ENCODE peak calls at places on chromosomes 13 and 19, in eight cellular contexts. One of them, this sample, is unnamed.
A peak's percentile ranks its signal among the peaks of the same experiment; 100 is the strongest.

GRCh38 chr13:66534561-66534960 is 695.6 kb downstream of the PCDH9 start:
- DNase-seq in upper lobe of right lung: no peak
- DNase-seq in brain microvascular endothelial cell: peak; percentile 19
- DNase-seq in adrenal gland: no peak
- DNase-seq in CD8-positive, alpha-beta memory T cell: no peak
- DNase-seq in lung: no peak
- DNase-seq in AG04450: no peak
- DNase-seq in hepatocyte: no peak
- DNase-seq in this sample: no peak

GRCh38 chr13:23544668-23545067 is 25.5 kb upstream of the TNFRSF19 start:
- DNase-seq in upper lobe of right lung: no peak
- DNase-seq in brain microvascular endothelial cell: no peak
- DNase-seq in adrenal gland: no peak
- DNase-seq in CD8-positive, alpha-beta memory T cell: no peak
- DNase-seq in lung: no peak
- DNase-seq in AG04450: no peak
- DNase-seq in hepatocyte: no peak
- DNase-seq in this sample: no peak

GRCh38 chr13:24777171-24777570 is 13.2 kb downstream of the RNF17 start:
- DNase-seq in upper lobe of right lung: no peak
- DNase-seq in brain microvascular endothelial cell: no peak
- DNase-seq in adrenal gland: no peak
- DNase-seq in CD8-positive, alpha-beta memory T cell: no peak
- DNase-seq in lung: no peak
- DNase-seq in AG04450: no peak
- DNase-seq in hepatocyte: no peak
- DNase-seq in this sample: no peak

GRCh38 chr19:18893573-18894253 is 2.2 kb downstream of the CERS1 start:
- DNase-seq in upper lobe of right lung: no peak
- DNase-seq in brain microvascular endothelial cell: no peak
- DNase-seq in adrenal gland: no peak
- DNase-seq in CD8-positive, alpha-beta memory T cell: no peak
- DNase-seq in lung: no peak
- DNase-seq in AG04450: no peak
- DNase-seq in hepatocyte: no peak
- DNase-seq in this sample: no peak

GRCh38 chr19:15430526-15431120 is 11.8 kb upstream of the AKAP8L start:
- DNase-seq in upper lobe of right lung: no peak
- DNase-seq in brain microvascular endothelial cell: no peak
- DNase-seq in adrenal gland: no peak
- DNase-seq in CD8-positive, alpha-beta memory T cell: no peak
- DNase-seq in lung: no peak
- DNase-seq in AG04450: no peak
- DNase-seq in hepatocyte: no peak
- DNase-seq in this sample: no peak

GRCh38 chr19:32232449-32232848 is 113.0 kb upstream of the ZNF507 start:
- DNase-seq in upper lobe of right lung: no peak
- DNase-seq in brain microvascular endothelial cell: no peak
- DNase-seq in adrenal gland: no peak
- DNase-seq in CD8-positive, alpha-beta memory T cell: no peak
- DNase-seq in lung: no peak
- DNase-seq in AG04450: no peak
- DNase-seq in hepatocyte: no peak
- DNase-seq in this sample: no peak

GRCh38 chr19:33781996-33782395 is 14.7 kb upstream of the KCTD15 start:
- DNase-seq in upper lobe of right lung: no peak
- DNase-seq in brain microvascular endothelial cell: peak; percentile 74
- DNase-seq in adrenal gland: no peak
- DNase-seq in CD8-positive, alpha-beta memory T cell: no peak
- DNase-seq in lung: no peak
- DNase-seq in AG04450: no peak
- DNase-seq in hepatocyte: no peak
- DNase-seq in this sample: no peak

GRCh38 chr13:77918391-77919261 is at the start of gene EDNRB:
- DNase-seq in upper lobe of right lung: peak; percentile 79
- DNase-seq in brain microvascular endothelial cell: peak; percentile 20
- DNase-seq in adrenal gland: peak; percentile 68
- DNase-seq in CD8-positive, alpha-beta memory T cell: no peak
- DNase-seq in lung: peak; percentile 67
- DNase-seq in AG04450: no peak
- DNase-seq in hepatocyte: peak; percentile 46
- DNase-seq in this sample: no peak

GRCh38 chr13:105510363-105510762 is 1025.1 kb downstream of the EFNB2 start:
- DNase-seq in upper lobe of right lung: no peak
- DNase-seq in brain microvascular endothelial cell: no peak
- DNase-seq in adrenal gland: no peak
- DNase-seq in CD8-positive, alpha-beta memory T cell: no peak
- DNase-seq in lung: no peak
- DNase-seq in AG04450: no peak
- DNase-seq in hepatocyte: no peak
- DNase-seq in this sample: no peak

GRCh38 chr13:113118328-113119021 is 4.1 kb upstream of the F10 start:
- DNase-seq in upper lobe of right lung: no peak
- DNase-seq in brain microvascular endothelial cell: no peak
- DNase-seq in adrenal gland: peak; percentile 37
- DNase-seq in CD8-positive, alpha-beta memory T cell: peak; percentile 40
- DNase-seq in lung: no peak
- DNase-seq in AG04450: no peak
- DNase-seq in hepatocyte: no peak
- DNase-seq in this sample: no peak

GRCh38 chr19:3798137-3798536 is 12.0 kb upstream of the MATK start:
- DNase-seq in upper lobe of right lung: no peak
- DNase-seq in brain microvascular endothelial cell: no peak
- DNase-seq in adrenal gland: no peak
- DNase-seq in CD8-positive, alpha-beta memory T cell: no peak
- DNase-seq in lung: no peak
- DNase-seq in AG04450: no peak
- DNase-seq in hepatocyte: no peak
- DNase-seq in this sample: no peak

GRCh38 chr13:34587586-34587985 is 354.5 kb upstream of the NBEA start:
- DNase-seq in upper lobe of right lung: no peak
- DNase-seq in brain microvascular endothelial cell: no peak
- DNase-seq in adrenal gland: no peak
- DNase-seq in CD8-positive, alpha-beta memory T cell: no peak
- DNase-seq in lung: no peak
- DNase-seq in AG04450: no peak
- DNase-seq in hepatocyte: no peak
- DNase-seq in this sample: no peak

GRCh38 chr13:75694742-75695141 is 58.6 kb downstream of the LMO7 start:
- DNase-seq in upper lobe of right lung: peak; percentile 66
- DNase-seq in brain microvascular endothelial cell: no peak
- DNase-seq in adrenal gland: no peak
- DNase-seq in CD8-positive, alpha-beta memory T cell: no peak
- DNase-seq in lung: no peak
- DNase-seq in AG04450: no peak
- DNase-seq in hepatocyte: peak; percentile 56
- DNase-seq in this sample: no peak

GRCh38 chr13:26961890-26962615 is 201.5 kb upstream of the GPR12 start:
- DNase-seq in upper lobe of right lung: peak; percentile 88
- DNase-seq in brain microvascular endothelial cell: no peak
- DNase-seq in adrenal gland: no peak
- DNase-seq in CD8-positive, alpha-beta memory T cell: no peak
- DNase-seq in lung: peak; percentile 87
- DNase-seq in AG04450: no peak
- DNase-seq in hepatocyte: peak; percentile 83
- DNase-seq in this sample: no peak

DNA sequence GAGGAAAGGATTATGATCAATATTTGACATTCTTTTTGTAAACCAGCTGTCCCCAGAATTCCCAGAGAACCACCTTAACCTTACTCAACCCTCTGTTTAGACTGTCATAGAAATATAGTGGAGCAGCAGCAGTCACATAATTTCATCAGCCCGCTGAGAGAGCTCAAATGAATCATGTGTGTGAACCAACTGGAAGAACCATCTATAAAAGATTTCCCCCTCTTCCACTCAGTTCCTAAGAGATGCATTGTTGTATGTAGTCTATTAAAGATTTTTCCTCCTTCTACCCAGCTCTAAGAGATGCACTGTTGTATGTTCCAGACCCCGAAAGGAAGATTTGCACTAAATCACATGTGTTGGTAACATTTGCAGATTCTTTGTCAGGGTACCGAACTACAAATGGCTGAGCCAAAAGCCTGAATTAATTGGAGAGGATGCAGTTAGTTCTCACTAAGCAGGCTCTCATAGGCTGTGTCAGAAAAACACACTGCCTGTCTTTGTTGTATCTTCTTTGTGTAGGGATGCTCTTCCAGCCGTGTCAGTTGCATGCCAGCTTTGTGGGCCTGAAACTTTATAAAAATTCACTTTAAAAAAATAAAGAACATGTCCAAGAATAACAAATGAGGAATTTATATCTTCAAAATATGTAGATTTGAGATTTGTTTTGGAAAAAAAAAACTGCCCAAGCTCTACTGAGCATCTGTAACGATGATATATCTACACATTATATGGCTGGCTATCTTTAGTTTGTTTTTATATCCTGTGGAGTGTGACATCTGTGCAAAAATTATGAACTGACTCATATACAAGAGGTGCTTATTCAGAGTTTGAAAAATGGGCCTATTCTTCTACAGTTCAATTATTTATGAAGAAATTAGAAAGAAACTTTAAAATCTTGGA is 223.2 kb downstream of the MZT1 start:
- DNase-seq in upper lobe of right lung: no peak
- DNase-seq in brain microvascular endothelial cell: peak; percentile 64
- DNase-seq in adrenal gland: no peak
- DNase-seq in CD8-positive, alpha-beta memory T cell: no peak
- DNase-seq in lung: no peak
- DNase-seq in AG04450: no peak
- DNase-seq in hepatocyte: no peak
- DNase-seq in this sample: no peak
- H3K27me3 ChIP-seq in upper lobe of right lung: no peaks in the 10 kb centered on the region
- H3K27me3 ChIP-seq in brain microvascular endothelial cell: no peaks in the 10 kb centered on the region
- H3K27me3 ChIP-seq in adrenal gland: no peaks in the 10 kb centered on the region
- H3K27me3 ChIP-seq in CD8-positive, alpha-beta memory T cell: no peaks in the 10 kb centered on the region
- H3K27me3 ChIP-seq in lung: no peaks in the 10 kb centered on the region
- H3K27me3 ChIP-seq in AG04450: no peaks in the 10 kb centered on the region
- H3K27me3 ChIP-seq in hepatocyte: no peaks in the 10 kb centered on the region
- H3K27me3 ChIP-seq in this sample: no peaks in the 10 kb centered on the region

DNA sequence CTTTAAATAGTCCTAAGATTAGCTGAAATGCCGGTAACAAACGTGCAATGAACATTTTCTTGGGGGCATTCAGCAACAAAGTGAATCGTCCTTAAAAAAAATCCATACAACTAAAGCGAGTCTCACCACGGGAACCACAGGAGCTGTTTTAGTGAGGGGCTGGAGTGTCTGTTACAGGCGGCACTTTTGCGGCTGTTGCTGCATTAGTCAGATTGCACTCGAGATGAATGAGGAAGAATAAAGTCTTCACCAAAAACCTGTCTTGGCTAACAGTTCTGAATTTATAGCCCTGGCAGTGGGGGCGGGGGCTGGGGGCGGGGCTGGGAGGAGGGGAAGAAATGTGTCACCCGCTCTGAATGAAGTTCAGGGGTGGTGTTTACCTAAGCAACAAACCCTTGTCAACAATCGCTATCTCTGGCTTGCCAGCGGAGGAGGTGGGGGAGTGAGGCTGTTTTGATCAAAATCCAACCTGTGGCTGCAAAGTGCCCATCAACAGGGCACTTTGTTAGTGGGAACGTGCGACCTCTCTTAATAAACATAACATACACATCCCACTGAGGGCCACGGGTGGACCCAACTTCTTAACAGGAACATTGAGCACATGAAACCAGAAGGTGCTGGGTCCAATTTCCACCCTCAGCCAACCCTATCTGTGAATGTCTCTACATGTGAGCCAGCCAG is 44.5 kb downstream of the RFX2 start:
- DNase-seq in upper lobe of right lung: peak; percentile 73
- DNase-seq in brain microvascular endothelial cell: no peak
- DNase-seq in adrenal gland: peak; percentile 55
- DNase-seq in CD8-positive, alpha-beta memory T cell: peak; percentile 70
- DNase-seq in lung: no peak
- DNase-seq in AG04450: no peak
- DNase-seq in hepatocyte: peak; percentile 72
- DNase-seq in this sample: no peak
- H3K27me3 ChIP-seq in upper lobe of right lung: no peaks in the 10 kb centered on the region
- H3K27me3 ChIP-seq in brain microvascular endothelial cell: no peaks in the 10 kb centered on the region
- H3K27me3 ChIP-seq in adrenal gland: no peaks in the 10 kb centered on the region
- H3K27me3 ChIP-seq in CD8-positive, alpha-beta memory T cell: no peaks in the 10 kb centered on the region
- H3K27me3 ChIP-seq in lung: no peaks in the 10 kb centered on the region
- H3K27me3 ChIP-seq in AG04450: no peaks in the 10 kb centered on the region
- H3K27me3 ChIP-seq in hepatocyte: no peaks in the 10 kb centered on the region
- H3K27me3 ChIP-seq in this sample: no peaks in the 10 kb centered on the region

GRCh38 chr19:45938733-45939319 is 24.2 kb upstream of the NANOS2 start:
- DNase-seq in upper lobe of right lung: no peak
- DNase-seq in brain microvascular endothelial cell: no peak
- DNase-seq in adrenal gland: no peak
- DNase-seq in CD8-positive, alpha-beta memory T cell: no peak
- DNase-seq in lung: no peak
- DNase-seq in AG04450: no peak
- DNase-seq in hepatocyte: no peak
- DNase-seq in this sample: no peak
- H3K27me3 ChIP-seq in upper lobe of right lung: peaks cover 39% of the 10 kb centered on the region
- H3K27me3 ChIP-seq in brain microvascular endothelial cell: no peaks in the 10 kb centered on the region
- H3K27me3 ChIP-seq in adrenal gland: peaks cover 11% of the 10 kb centered on the region
- H3K27me3 ChIP-seq in CD8-positive, alpha-beta memory T cell: peaks cover 13% of the 10 kb centered on the region
- H3K27me3 ChIP-seq in lung: no peaks in the 10 kb centered on the region
- H3K27me3 ChIP-seq in AG04450: peaks cover 44% of the 10 kb centered on the region
- H3K27me3 ChIP-seq in hepatocyte: peaks cover 18% of the 10 kb centered on the region
- H3K27me3 ChIP-seq in this sample: peaks cover 6% of the 10 kb centered on the region

GRCh38 chr19:843836-844299 is 3.1 kb downstream of the PRTN3 start:
- DNase-seq in upper lobe of right lung: no peak
- DNase-seq in brain microvascular endothelial cell: no peak
- DNase-seq in adrenal gland: no peak
- DNase-seq in CD8-positive, alpha-beta memory T cell: no peak
- DNase-seq in lung: no peak
- DNase-seq in AG04450: no peak
- DNase-seq in hepatocyte: no peak
- DNase-seq in this sample: no peak

GRCh38 chr19:840519-841206 is at the start of gene PRTN3:
- DNase-seq in upper lobe of right lung: no peak
- DNase-seq in brain microvascular endothelial cell: no peak
- DNase-seq in adrenal gland: no peak
- DNase-seq in CD8-positive, alpha-beta memory T cell: no peak
- DNase-seq in lung: no peak
- DNase-seq in AG04450: no peak
- DNase-seq in hepatocyte: no peak
- DNase-seq in this sample: no peak

GRCh38 chr19:845707-846481 is 5.1 kb downstream of the PRTN3 start:
- DNase-seq in upper lobe of right lung: no peak
- DNase-seq in brain microvascular endothelial cell: no peak
- DNase-seq in adrenal gland: no peak
- DNase-seq in CD8-positive, alpha-beta memory T cell: no peak
- DNase-seq in lung: no peak
- DNase-seq in AG04450: no peak
- DNase-seq in hepatocyte: no peak
- DNase-seq in this sample: no peak

GRCh38 chr19:843180-843835 is 2.5 kb downstream of the PRTN3 start:
- DNase-seq in upper lobe of right lung: peak; percentile 76
- DNase-seq in brain microvascular endothelial cell: no peak
- DNase-seq in adrenal gland: no peak
- DNase-seq in CD8-positive, alpha-beta memory T cell: no peak
- DNase-seq in lung: no peak
- DNase-seq in AG04450: no peak
- DNase-seq in hepatocyte: peak; percentile 61
- DNase-seq in this sample: no peak

GRCh38 chr19:844300-844971 is 3.6 kb downstream of the PRTN3 start:
- DNase-seq in upper lobe of right lung: no peak
- DNase-seq in brain microvascular endothelial cell: no peak
- DNase-seq in adrenal gland: no peak
- DNase-seq in CD8-positive, alpha-beta memory T cell: no peak
- DNase-seq in lung: no peak
- DNase-seq in AG04450: no peak
- DNase-seq in hepatocyte: no peak
- DNase-seq in this sample: no peak
- H3K27me3 ChIP-seq in upper lobe of right lung: peaks cover 31% of the 10 kb centered on the region
- H3K27me3 ChIP-seq in brain microvascular endothelial cell: peaks cover 38% of the 10 kb centered on the region
- H3K27me3 ChIP-seq in adrenal gland: peaks cover 16% of the 10 kb centered on the region
- H3K27me3 ChIP-seq in CD8-positive, alpha-beta memory T cell: peaks cover 7% of the 10 kb centered on the region
- H3K27me3 ChIP-seq in lung: no peaks in the 10 kb centered on the region
- H3K27me3 ChIP-seq in AG04450: peaks cover 26% of the 10 kb centered on the region
- H3K27me3 ChIP-seq in hepatocyte: peaks cover 27% of the 10 kb centered on the region
- H3K27me3 ChIP-seq in this sample: no peaks in the 10 kb centered on the region